ENCODE peak calls at places on chromosomes 5 and 9, in five cellular contexts. One of them, this sample, is unnamed.

GRCh38 chr5:138932171-138932810 is 57.2 kb upstream of the LRRTM2 start:
- DNase-seq in dorsolateral prefrontal cortex: no peak
- DNase-seq in AG09309: no peak
- DNase-seq in Peyer's patch: no peak
- DNase-seq in right lobe of liver: no peak
- DNase-seq in this sample: no peak

GRCh38 chr5:97528941-97529340 is 345.9 kb upstream of the RIOK2 start:
- DNase-seq in right lobe of liver: no peak
- DNase-seq in Peyer's patch: no peak
- DNase-seq in dorsolateral prefrontal cortex: no peak
- DNase-seq in AG09309: peak
- DNase-seq in this sample: peak

GRCh38 chr5:44388504-44389409 is 463 bp downstream of the FGF10 start:
- DNase-seq in AG09309: no peak
- DNase-seq in dorsolateral prefrontal cortex: peak
- DNase-seq in Peyer's patch: peak
- DNase-seq in right lobe of liver: no peak
- DNase-seq in this sample: peak

GRCh38 chr5:83538788-83539535 is 67.4 kb downstream of the VCAN start:
- DNase-seq in AG09309: no peak
- DNase-seq in right lobe of liver: no peak
- DNase-seq in Peyer's patch: no peak
- DNase-seq in dorsolateral prefrontal cortex: no peak
- DNase-seq in this sample: no peak

GRCh38 chr5:107248065-107248695 is 422.6 kb downstream of the EFNA5 start:
- DNase-seq in AG09309: no peak
- DNase-seq in Peyer's patch: no peak
- DNase-seq in dorsolateral prefrontal cortex: peak
- DNase-seq in right lobe of liver: peak
- DNase-seq in this sample: peak

GRCh38 chr5:149002761-149003689 is 59.8 kb downstream of the SH3TC2 start:
- DNase-seq in Peyer's patch: no peak
- DNase-seq in AG09309: no peak
- DNase-seq in dorsolateral prefrontal cortex: no peak
- DNase-seq in right lobe of liver: no peak
- DNase-seq in this sample: peak

GRCh38 chr5:142143878-142144277 is 35.3 kb downstream of the NDFIP1 start:
- DNase-seq in dorsolateral prefrontal cortex: no peak
- DNase-seq in AG09309: no peak
- DNase-seq in right lobe of liver: no peak
- DNase-seq in Peyer's patch: no peak
- DNase-seq in this sample: peak

GRCh38 chr9:21331676-21332402 is 3.4 kb downstream of the KLHL9 start:
- DNase-seq in dorsolateral prefrontal cortex: no peak
- DNase-seq in Peyer's patch: no peak
- DNase-seq in AG09309: no peak
- DNase-seq in right lobe of liver: no peak
- DNase-seq in this sample: peak

GRCh38 chr5:144085381-144085780 is 85.1 kb downstream of the YIPF5 start:
- DNase-seq in dorsolateral prefrontal cortex: no peak
- DNase-seq in Peyer's patch: no peak
- DNase-seq in right lobe of liver: no peak
- DNase-seq in AG09309: no peak
- DNase-seq in this sample: no peak

GRCh38 chr5:103624748-103625147 is 62.2 kb upstream of the NUDT12 start:
- DNase-seq in right lobe of liver: no peak
- DNase-seq in dorsolateral prefrontal cortex: no peak
- DNase-seq in AG09309: no peak
- DNase-seq in Peyer's patch: no peak
- DNase-seq in this sample: peak

GRCh38 chr5:4990017-4990416 is 150.1 kb upstream of the ADAMTS16 start:
- DNase-seq in dorsolateral prefrontal cortex: no peak
- DNase-seq in right lobe of liver: no peak
- DNase-seq in AG09309: no peak
- DNase-seq in Peyer's patch: no peak
- DNase-seq in this sample: no peak

GRCh38 chr9:6910032-6910431 is 152.3 kb downstream of the KDM4C start:
- DNase-seq in Peyer's patch: no peak
- DNase-seq in right lobe of liver: no peak
- DNase-seq in dorsolateral prefrontal cortex: no peak
- DNase-seq in AG09309: no peak
- DNase-seq in this sample: peak

GRCh38 chr9:111016046-111017026 is 21.9 kb downstream of the LPAR1 start:
- DNase-seq in AG09309: no peak
- DNase-seq in Peyer's patch: no peak
- DNase-seq in dorsolateral prefrontal cortex: no peak
- DNase-seq in right lobe of liver: no peak
- DNase-seq in this sample: peak

GRCh38 chr5:97801497-97801896 is 618.5 kb upstream of the RIOK2 start:
- DNase-seq in dorsolateral prefrontal cortex: no peak
- DNase-seq in right lobe of liver: no peak
- DNase-seq in AG09309: no peak
- DNase-seq in Peyer's patch: no peak
- DNase-seq in this sample: no peak

GRCh38 chr9:7844283-7844682 is 44.7 kb upstream of the DMAC1 start:
- DNase-seq in AG09309: no peak
- DNase-seq in Peyer's patch: no peak
- DNase-seq in right lobe of liver: no peak
- DNase-seq in dorsolateral prefrontal cortex: no peak
- DNase-seq in this sample: peak

GRCh38 chr9:110128664-110129329 is 79.2 kb downstream of the C9orf152 start:
- DNase-seq in Peyer's patch: no peak
- DNase-seq in right lobe of liver: no peak
- DNase-seq in dorsolateral prefrontal cortex: no peak
- DNase-seq in AG09309: no peak
- DNase-seq in this sample: no peak

GRCh38 chr5:165184183-165184582 is 1678.8 kb downstream of the MAT2B start:
- DNase-seq in AG09309: no peak
- DNase-seq in right lobe of liver: no peak
- DNase-seq in dorsolateral prefrontal cortex: no peak
- DNase-seq in Peyer's patch: no peak
- DNase-seq in this sample: no peak

GRCh38 chr9:134635431-134636141 is 6.0 kb upstream of the COL5A1 start:
- DNase-seq in right lobe of liver: no peak
- DNase-seq in AG09309: no peak
- DNase-seq in dorsolateral prefrontal cortex: peak
- DNase-seq in Peyer's patch: peak
- DNase-seq in this sample: no peak

GRCh38 chr9:124293712-124294504 is 36.2 kb downstream of the NEK6 start:
- DNase-seq in Peyer's patch: no peak
- DNase-seq in dorsolateral prefrontal cortex: no peak
- DNase-seq in right lobe of liver: no peak
- DNase-seq in AG09309: no peak
- DNase-seq in this sample: peak

GRCh38 chr5:160923927-160924705 is 72.1 kb upstream of the ATP10B start:
- DNase-seq in dorsolateral prefrontal cortex: no peak
- DNase-seq in right lobe of liver: no peak
- DNase-seq in Peyer's patch: peak
- DNase-seq in AG09309: no peak
- DNase-seq in this sample: no peak

GRCh38 chr9:116316231-116316630 is 162.6 kb downstream of the PAPPA start:
- DNase-seq in AG09309: no peak
- DNase-seq in dorsolateral prefrontal cortex: no peak
- DNase-seq in right lobe of liver: no peak
- DNase-seq in Peyer's patch: no peak
- DNase-seq in this sample: no peak

GRCh38 chr9:116312221-116312620 is 158.6 kb downstream of the PAPPA start:
- DNase-seq in dorsolateral prefrontal cortex: no peak
- DNase-seq in right lobe of liver: no peak
- DNase-seq in AG09309: no peak
- DNase-seq in Peyer's patch: no peak
- DNase-seq in this sample: no peak

GRCh38 chr9:116317503-116317902 is 163.9 kb downstream of the PAPPA start:
- DNase-seq in dorsolateral prefrontal cortex: no peak
- DNase-seq in right lobe of liver: no peak
- DNase-seq in Peyer's patch: no peak
- DNase-seq in AG09309: no peak
- DNase-seq in this sample: no peak

GRCh38 chr9:116310212-116310611 is 156.6 kb downstream of the PAPPA start:
- DNase-seq in AG09309: no peak
- DNase-seq in right lobe of liver: no peak
- DNase-seq in dorsolateral prefrontal cortex: no peak
- DNase-seq in Peyer's patch: no peak
- DNase-seq in this sample: no peak

GRCh38 chr9:116313638-116314037 is 160.0 kb downstream of the PAPPA start:
- DNase-seq in right lobe of liver: no peak
- DNase-seq in AG09309: no peak
- DNase-seq in dorsolateral prefrontal cortex: no peak
- DNase-seq in Peyer's patch: no peak
- DNase-seq in this sample: no peak
- TF ChIP-seq CTCF in right lobe of liver: no peak
- TF ChIP-seq CTCF in AG09309: peak
- TF ChIP-seq CTCF in dorsolateral prefrontal cortex: no peak
- TF ChIP-seq CTCF in Peyer's patch: no peak
- TF ChIP-seq CTCF in this sample: no peak

GRCh38 chr9:132082188-132082587 is 2.5 kb upstream of the MED27 start:
- DNase-seq in dorsolateral prefrontal cortex: no peak
- DNase-seq in AG09309: no peak
- DNase-seq in Peyer's patch: no peak
- DNase-seq in right lobe of liver: no peak
- DNase-seq in this sample: no peak
- H3K4me3 ChIP-seq in dorsolateral prefrontal cortex: no peak
- H3K4me3 ChIP-seq in AG09309: no peak
- H3K4me3 ChIP-seq in Peyer's patch: no peak
- H3K4me3 ChIP-seq in right lobe of liver: no peak
- H3K4me3 ChIP-seq in this sample: no peak

DNA sequence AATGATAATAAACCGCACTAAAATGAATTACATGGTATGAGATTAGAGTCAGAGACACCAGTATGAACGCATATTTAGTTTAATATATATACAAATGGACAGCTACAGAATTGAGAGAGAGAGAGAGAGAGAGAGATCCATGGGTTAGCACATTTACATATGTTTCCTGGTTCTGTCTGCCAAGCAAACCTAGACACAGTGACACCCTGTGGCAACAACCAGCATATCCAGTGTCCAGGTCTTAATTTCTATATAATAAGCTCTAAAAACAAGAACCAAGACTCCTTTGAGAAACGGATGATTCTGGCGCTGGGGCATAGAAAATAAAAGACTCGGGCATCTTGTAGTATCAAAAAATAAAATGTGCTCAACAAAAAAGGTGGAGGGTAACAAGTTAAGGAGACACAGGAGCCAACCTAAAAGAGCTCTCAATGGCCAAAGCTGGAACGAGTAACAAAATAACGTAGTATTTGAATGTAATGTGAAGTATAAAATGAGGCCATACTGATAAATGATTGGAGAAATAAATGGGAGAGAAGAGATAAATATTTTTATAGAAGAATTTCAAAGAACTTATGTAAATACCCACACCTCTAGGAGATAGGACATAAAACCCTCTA is 84.5 kb downstream of the RFX3 start:
- DNase-seq in Peyer's patch: no peak
- DNase-seq in AG09309: peak
- DNase-seq in dorsolateral prefrontal cortex: no peak
- DNase-seq in right lobe of liver: peak
- DNase-seq in this sample: peak
- TF ChIP-seq CTCF in Peyer's patch: peak
- TF ChIP-seq CTCF in AG09309: peak
- TF ChIP-seq CTCF in dorsolateral prefrontal cortex: peak
- TF ChIP-seq CTCF in right lobe of liver: peak
- TF ChIP-seq CTCF in this sample: peak

GRCh38 chr9:129143461-129143927 is 32.3 kb downstream of the PTPA start:
- DNase-seq in dorsolateral prefrontal cortex: no peak
- DNase-seq in Peyer's patch: no peak
- DNase-seq in AG09309: no peak
- DNase-seq in right lobe of liver: peak
- DNase-seq in this sample: peak

GRCh38 chr9:129143031-129143441 is 31.8 kb downstream of the PTPA start:
- DNase-seq in Peyer's patch: peak
- DNase-seq in dorsolateral prefrontal cortex: peak
- DNase-seq in AG09309: peak
- DNase-seq in right lobe of liver: peak
- DNase-seq in this sample: peak

GRCh38 chr9:129142115-129142514 is 30.9 kb downstream of the PTPA start:
- DNase-seq in dorsolateral prefrontal cortex: no peak
- DNase-seq in right lobe of liver: no peak
- DNase-seq in Peyer's patch: no peak
- DNase-seq in AG09309: no peak
- DNase-seq in this sample: no peak

GRCh38 chr9:129141066-129142041 is 30.1 kb downstream of the PTPA start:
- DNase-seq in right lobe of liver: no peak
- DNase-seq in dorsolateral prefrontal cortex: no peak
- DNase-seq in AG09309: peak
- DNase-seq in Peyer's patch: no peak
- DNase-seq in this sample: peak

DNA sequence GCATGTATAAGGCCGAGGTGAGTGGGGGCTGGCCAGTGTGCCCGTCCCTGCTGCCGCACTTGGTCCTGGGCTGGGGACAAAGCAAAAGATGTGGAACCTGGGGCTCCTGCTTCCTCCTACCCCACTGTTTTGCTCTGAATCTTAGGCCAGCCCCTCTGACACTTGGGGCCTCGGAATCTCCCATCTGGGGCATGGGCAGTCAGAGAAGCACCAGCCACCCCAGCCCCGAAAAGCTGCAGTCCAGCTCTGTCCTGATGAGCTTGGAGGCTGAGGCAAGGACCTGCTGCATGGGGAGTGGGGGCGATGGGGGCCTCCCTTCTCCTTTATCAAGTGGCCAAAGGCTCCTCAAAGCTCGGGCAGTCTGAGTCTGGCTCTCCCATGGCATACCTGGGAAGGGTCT is 31.3 kb downstream of the PTPA start:
- DNase-seq in dorsolateral prefrontal cortex: no peak
- DNase-seq in AG09309: no peak
- DNase-seq in Peyer's patch: no peak
- DNase-seq in right lobe of liver: no peak
- DNase-seq in this sample: no peak
- H3K4me3 ChIP-seq in dorsolateral prefrontal cortex: peak
- H3K4me3 ChIP-seq in AG09309: peak
- H3K4me3 ChIP-seq in Peyer's patch: no peak
- H3K4me3 ChIP-seq in right lobe of liver: no peak
- H3K4me3 ChIP-seq in this sample: peak

DNA sequence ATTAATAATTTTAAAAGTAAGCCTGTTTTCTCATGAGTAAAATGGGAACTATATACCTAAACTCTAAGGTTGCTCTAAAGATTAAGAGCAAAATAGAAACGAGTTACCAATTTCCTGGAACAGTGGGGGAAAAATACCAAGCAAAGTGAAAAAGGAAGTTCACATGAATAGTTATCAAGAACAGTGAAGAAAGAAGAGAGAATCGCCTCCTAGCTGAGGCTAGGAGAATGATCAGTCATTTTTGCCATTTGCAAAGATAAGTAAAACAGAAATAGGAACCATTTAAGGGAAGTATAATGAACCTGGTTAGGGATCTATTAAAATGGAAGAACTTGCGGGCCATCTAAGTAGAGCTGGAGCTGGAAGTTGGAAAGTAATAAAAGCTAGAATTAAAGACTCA is 50.7 kb downstream of the P4HA2 start:
- DNase-seq in Peyer's patch: no peak
- DNase-seq in right lobe of liver: no peak
- DNase-seq in AG09309: no peak
- DNase-seq in dorsolateral prefrontal cortex: no peak
- DNase-seq in this sample: peak
- TF ChIP-seq CTCF in Peyer's patch: peak
- TF ChIP-seq CTCF in right lobe of liver: no peak
- TF ChIP-seq CTCF in AG09309: peak
- TF ChIP-seq CTCF in dorsolateral prefrontal cortex: no peak
- TF ChIP-seq CTCF in this sample: peak

This sample was measured in fibroblast of the aortic adventitia.